ENCODE peak calls at places on chromosomes 6 and 20, in five cellular contexts. D is A549, V is K562, G is GM12878, K is HepG2. E is an unnamed sample.

GRCh38 chr6:38799529-38800184 is 84.5 kb downstream of the DNAH8 start:
- DNase-seq in D (no peak), V (no peak), G (no peak), K (no peak), E (no peak)

GRCh38 chr6:39889229-39889628 is 45.0 kb downstream of the MOCS1 start:
- DNase-seq in D (no peak), V (no peak), G (no peak), K (no peak), E (no peak)

GRCh38 chr20:45037635-45038034 is 63.3 kb downstream of the KCNS1 start:
- DNase-seq in D (no peak), V (no peak), G (no peak), K (no peak), E (no peak)

GRCh38 chr6:146775227-146775626 is 176.5 kb downstream of the ADGB start:
- DNase-seq in D (no peak), V (no peak), G (no peak), K (no peak), E (peak)

GRCh38 chr6:118485601-118486550 is 62.2 kb upstream of the PLN start:
- DNase-seq in D (no peak), V (no peak), G (peak), K (no peak), E (no peak)

GRCh38 chr6:73088138-73088813 is 137.0 kb downstream of the KHDC1L start:
- DNase-seq in D (no peak), V (no peak), G (peak), K (no peak), E (no peak)

GRCh38 chr6:8481727-8482126 is 46.4 kb upstream of the SLC35B3 start:
- DNase-seq in D (peak), V (peak), G (no peak), K (no peak), E (peak)

GRCh38 chr6:23752414-23752813 is 373.6 kb upstream of the NRSN1 start:
- DNase-seq in D (no peak), V (no peak), G (no peak), K (no peak), E (no peak)

GRCh38 chr6:43009124-43009523 is 4.6 kb downstream of the MEA1 start:
- DNase-seq in D (peak), V (peak), G (no peak), K (peak), E (peak)

GRCh38 chr20:50645253-50646068 is 45.9 kb downstream of the RIPOR3 start:
- DNase-seq in D (peak), V (no peak), G (no peak), K (peak), E (peak)

GRCh38 chr20:44571367-44571766 is 11.0 kb upstream of the PKIG start:
- DNase-seq in D (no peak), V (no peak), G (no peak), K (no peak), E (no peak)

DNA sequence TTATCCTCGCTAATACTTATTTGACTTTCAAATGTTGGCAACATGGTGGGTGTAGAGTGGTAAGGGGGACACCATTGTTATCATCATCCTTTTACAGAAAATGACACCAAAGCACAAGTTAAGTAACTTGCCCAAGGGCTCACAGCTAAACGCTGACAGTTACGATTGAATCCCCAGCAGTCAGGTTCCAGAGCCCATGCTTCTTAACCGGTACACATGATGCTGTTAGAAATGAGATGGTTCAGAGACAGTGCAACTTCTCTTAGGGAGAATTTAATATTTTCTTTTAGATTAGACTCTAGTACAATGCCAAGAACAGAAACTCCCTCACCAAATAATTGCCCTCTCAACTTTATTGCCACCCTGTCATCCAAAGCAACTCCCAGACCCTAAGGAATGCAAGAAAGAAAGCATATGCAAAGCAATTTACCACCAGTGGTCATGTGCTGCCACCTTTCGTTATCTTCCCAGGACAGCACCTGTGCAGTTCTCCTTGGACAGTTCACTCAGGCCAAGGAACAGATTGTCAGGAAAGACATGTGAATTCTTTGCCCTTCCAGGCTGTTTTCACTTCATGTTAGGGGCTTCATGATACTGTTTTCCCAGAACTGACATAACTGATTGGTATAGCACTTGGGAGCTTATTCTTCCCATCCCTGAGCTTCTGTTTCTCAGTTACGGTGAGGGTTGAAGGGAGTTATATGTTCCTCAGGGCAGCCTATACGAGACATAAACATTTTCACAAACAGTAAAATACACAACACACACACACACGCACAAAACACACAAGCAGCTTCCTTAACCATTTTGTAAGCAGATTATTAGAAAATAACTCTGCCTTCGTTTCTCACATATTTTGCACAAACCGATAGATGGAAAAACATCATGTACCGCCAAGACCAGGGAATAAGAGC is 5.1 kb downstream of the HLA-DMA start:
- DNase-seq in D (peak), V (peak), G (peak), K (peak), E (peak)
- TF ChIP-seq JUNB in D (no peak), V (no peak), G (no peak), K (no peak), E (no peak)

GRCh38 chr6:27374824-27375612 is 13.5 kb upstream of the ZNF391 start:
- DNase-seq in D (no peak), V (peak), G (no peak), K (peak), E (peak)

GRCh38 chr6:27375613-27376079 is 12.9 kb upstream of the ZNF391 start:
- DNase-seq in D (no peak), V (peak), G (no peak), K (no peak), E (peak)

GRCh38 chr6:27368202-27368601 is 20.4 kb upstream of the ZNF391 start:
- DNase-seq in D (no peak), V (peak), G (no peak), K (no peak), E (no peak)

DNA sequence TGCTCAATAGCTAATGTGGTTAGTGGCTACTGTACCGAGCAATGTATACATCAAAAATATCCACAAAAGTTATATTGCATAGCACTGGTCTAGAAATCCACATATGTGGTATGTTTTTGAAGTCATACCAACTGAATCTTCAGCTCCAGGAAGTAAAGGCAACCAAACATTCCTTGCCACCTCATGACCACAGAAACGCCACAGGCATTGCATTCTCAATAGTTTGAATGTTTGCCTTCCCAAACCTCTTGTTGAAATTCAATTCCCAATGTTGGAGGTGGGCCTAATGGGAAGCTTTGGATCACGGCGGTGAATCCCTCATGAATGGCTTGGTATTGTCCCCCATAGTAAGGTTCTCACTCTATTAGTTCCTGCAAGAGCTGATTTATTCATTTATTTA is 18.2 kb upstream of the ZNF391 start:
- DNase-seq in D (no peak), V (no peak), G (no peak), K (no peak), E (no peak)
- TF ChIP-seq REST in D (no peak), V (no peak), G (no peak), K (no peak), E (no peak)

DNA sequence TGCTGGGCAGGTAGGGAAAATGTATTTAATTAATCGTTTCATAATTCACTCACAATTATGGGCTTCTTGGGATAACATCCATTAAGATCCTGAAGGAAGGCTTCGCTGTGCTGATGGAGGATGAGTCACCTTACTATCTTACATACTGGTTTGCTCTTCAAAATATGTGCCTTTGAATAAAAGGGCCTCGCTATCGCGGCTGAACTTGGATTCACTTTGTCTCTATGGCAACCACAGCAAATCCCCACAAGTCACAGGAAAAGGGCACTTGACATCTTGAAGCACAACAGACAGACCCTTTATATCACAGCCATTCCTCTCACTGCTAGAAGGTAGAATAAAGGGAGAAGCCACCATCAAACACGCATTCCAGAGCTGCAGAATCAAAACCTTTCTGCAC is 141.3 kb upstream of the MYLIP start:
- DNase-seq in D (no peak), V (peak), G (no peak), K (no peak), E (peak)
- TF ChIP-seq JUNB in D (no peak), V (peak), G (no peak), K (no peak), E (no peak)

GRCh38 chr6:29977425-29977727 is 35.0 kb downstream of the HLA-A start:
- DNase-seq in D (no peak), V (no peak), G (no peak), K (no peak), E (no peak)

GRCh38 chr6:29975561-29975907 is 33.2 kb downstream of the HLA-A start:
- DNase-seq in D (no peak), V (no peak), G (no peak), K (no peak), E (no peak)

GRCh38 chr6:29974901-29975560 is 32.7 kb downstream of the HLA-A start:
- DNase-seq in D (no peak), V (no peak), G (no peak), K (no peak), E (peak)

GRCh38 chr6:29976588-29977424 is 34.5 kb downstream of the HLA-A start:
- DNase-seq in D (peak), V (peak), G (peak), K (peak), E (peak)

GRCh38 chr6:29976253-29976587 is 33.9 kb downstream of the HLA-A start:
- DNase-seq in D (no peak), V (no peak), G (no peak), K (no peak), E (no peak)
- TF ChIP-seq REST in D (no peak), V (no peak), G (no peak), K (no peak), E (no peak)

GRCh38 chr20:60206259-60206658 is 248.0 kb downstream of the CDH26 start:
- DNase-seq in D (peak), V (peak), G (no peak), K (peak), E (peak)
- TF ChIP-seq JUNB in D (no peak), V (no peak), G (no peak), K (no peak), E (no peak)

DNA sequence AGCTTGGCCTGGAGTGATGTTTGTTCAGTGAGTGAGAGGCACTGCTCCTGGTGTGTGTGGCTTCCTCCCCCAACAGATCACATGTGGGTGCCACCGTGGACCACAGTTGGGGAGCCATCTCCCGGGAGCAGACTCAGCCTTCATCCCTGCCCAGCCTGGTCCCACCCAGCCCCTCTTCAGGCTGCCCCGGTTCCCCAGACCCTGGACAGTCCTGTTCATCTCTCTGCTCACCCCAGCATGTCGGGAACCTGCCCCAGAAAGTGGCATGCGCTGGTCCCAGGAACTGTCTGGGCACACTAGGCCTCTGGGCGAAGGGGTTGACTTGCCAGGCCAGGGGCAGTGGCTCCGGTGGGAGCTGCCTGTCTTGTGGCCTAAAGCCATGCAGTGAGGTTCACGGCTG is 21.5 kb upstream of the PPP1R3G start:
- DNase-seq in D (no peak), V (no peak), G (no peak), K (no peak), E (no peak)
- TF ChIP-seq REST in D (no peak), V (no peak), G (no peak), K (no peak), E (no peak)

GRCh38 chr20:5602346-5602745 is 147.9 kb upstream of the SHLD1 start:
- DNase-seq in D (no peak), V (no peak), G (no peak), K (no peak), E (no peak)
- TF ChIP-seq JUNB in D (no peak), V (no peak), G (no peak), K (no peak), E (no peak)

DNA sequence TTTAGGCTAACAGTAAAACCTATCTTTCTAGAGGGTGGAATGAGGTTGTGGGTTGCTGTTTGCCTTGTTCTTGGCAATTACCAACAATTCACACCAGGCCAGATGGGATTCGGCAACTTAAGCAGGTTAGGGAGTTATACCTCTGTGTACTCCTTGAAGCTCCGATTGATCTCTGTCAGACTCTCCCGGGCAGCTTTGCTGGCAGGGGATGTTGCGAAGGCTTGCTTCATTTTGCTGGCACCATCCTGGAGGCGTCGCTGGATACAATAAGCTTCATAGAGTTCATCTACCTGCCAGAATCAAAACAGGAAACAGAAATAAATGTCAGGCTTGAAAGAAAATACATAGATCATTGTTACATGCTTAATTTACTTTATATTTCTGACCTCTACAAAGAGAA is 66.4 kb upstream of the ARMH2 start:
- DNase-seq in D (no peak), V (no peak), G (no peak), K (no peak), E (no peak)
- TF ChIP-seq REST in D (no peak), V (no peak), G (no peak), K (no peak), E (no peak)

GRCh38 chr20:3631534-3631933 is 31.7 kb downstream of the GFRA4 start:
- DNase-seq in D (no peak), V (no peak), G (no peak), K (no peak), E (no peak)
- TF ChIP-seq JUNB in D (no peak), V (no peak), G (no peak), K (no peak), E (no peak)

GRCh38 chr6:162854228-162854627 is 126.5 kb downstream of the PACRG start:
- DNase-seq in D (no peak), V (no peak), G (no peak), K (no peak), E (no peak)
- TF ChIP-seq REST in D (no peak), V (no peak), G (no peak), K (no peak), E (no peak)